ENCODE peak calls at places on chromosome 19, in eight cellular contexts. U is cardiac muscle cell, T is type B pancreatic cell, B is GM12864, Y is astrocyte of the cerebellum, H is AG09309, C is HL-60, D is AG04450. J is an unnamed sample.

GRCh38 chr19:53389591-53390377 is 5.2 kb upstream of the ZNF765 start:
- DNase-seq in T (no peak), C (no peak), B (no peak), U (no peak), Y (no peak), H (no peak), D (no peak), J (no peak)

GRCh38 chr19:41588497-41589209 is 12.7 kb downstream of the CEACAM21 start:
- DNase-seq in H (no peak), Y (peak), T (no peak), B (no peak), D (no peak), C (peak), U (peak), J (no peak)

GRCh38 chr19:35216833-35217707 is 11.5 kb downstream of the FAM187B start:
- DNase-seq in C (peak), B (no peak), Y (no peak), T (no peak), U (no peak), H (no peak), D (no peak), J (no peak)

GRCh38 chr19:2475018-2475701 is 767 bp upstream of the GADD45B start:
- DNase-seq in T (no peak), U (peak), B (no peak), C (peak), D (no peak), Y (no peak), H (no peak), J (peak)

GRCh38 chr19:27890206-27890605 is 1322.7 kb downstream of the UQCRFS1 start:
- DNase-seq in C (no peak), B (no peak), U (no peak), T (no peak), D (no peak), H (no peak), Y (no peak), J (no peak)

GRCh38 chr19:32976223-32976805 is 4.3 kb downstream of the FAAP24 start:
- DNase-seq in U (peak), H (peak), B (peak), Y (peak), T (peak), C (peak), D (no peak), J (peak)

GRCh38 chr19:48617146-48617937 is 1.6 kb downstream of the RPL18 start:
- DNase-seq in T (no peak), U (peak), B (no peak), H (no peak), C (no peak), Y (peak), D (no peak), J (no peak)

GRCh38 chr19:44332145-44332544 is 24.3 kb downstream of the ZNF112 start:
- DNase-seq in D (no peak), C (no peak), T (no peak), Y (no peak), B (no peak), U (no peak), H (no peak), J (no peak)

GRCh38 chr19:861756-862528 is 2.5 kb downstream of the CFD start:
- DNase-seq in H (no peak), B (peak), D (no peak), C (peak), Y (no peak), T (no peak), U (no peak), J (peak)

GRCh38 chr19:862529-863304 is 3.3 kb downstream of the CFD start:
- DNase-seq in U (peak), T (no peak), D (no peak), H (no peak), Y (no peak), C (peak), B (no peak), J (peak)

GRCh38 chr19:861099-861755 is 1.8 kb downstream of the CFD start:
- DNase-seq in T (no peak), U (no peak), H (no peak), B (no peak), C (no peak), D (no peak), Y (no peak), J (no peak)

GRCh38 chr19:858868-859843 is at the start of gene CFD:
- DNase-seq in D (no peak), B (no peak), H (no peak), T (no peak), Y (no peak), U (no peak), C (peak), J (peak)

DNA sequence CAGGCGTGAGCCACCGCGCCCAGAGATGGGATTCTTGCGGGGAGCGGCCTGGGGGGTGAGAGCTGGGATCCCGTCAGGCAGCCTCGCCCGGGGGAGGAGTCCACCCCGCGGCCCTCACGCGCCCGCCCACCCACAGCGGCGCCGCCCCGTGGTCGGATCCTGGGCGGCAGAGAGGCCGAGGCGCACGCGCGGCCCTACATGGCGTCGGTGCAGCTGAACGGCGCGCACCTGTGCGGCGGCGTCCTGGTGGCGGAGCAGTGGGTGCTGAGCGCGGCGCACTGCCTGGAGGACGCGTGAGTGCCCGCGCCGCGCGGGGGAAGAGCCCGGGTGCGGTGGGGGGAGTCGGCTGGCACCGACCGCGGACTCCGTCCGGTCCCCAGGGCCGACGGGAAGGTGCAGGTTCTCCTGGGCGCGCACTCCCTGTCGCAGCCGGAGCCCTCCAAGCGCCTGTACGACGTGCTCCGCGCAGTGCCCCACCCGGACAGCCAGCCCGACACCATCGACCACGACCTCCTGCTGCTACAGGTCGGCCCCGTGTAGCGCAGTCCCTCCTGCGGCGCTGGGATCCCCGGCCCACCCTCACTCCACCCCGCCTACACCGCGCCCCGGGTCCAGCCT is 1.1 kb downstream of the CFD start:
- DNase-seq in Y (no peak), D (peak), H (no peak), B (no peak), T (no peak), C (peak), U (peak), J (peak)
- TF ChIP-seq CTCF in Y (peak), D (no peak), H (no peak), B (no peak), T (peak), C (no peak), U (peak), J (peak)

DNA sequence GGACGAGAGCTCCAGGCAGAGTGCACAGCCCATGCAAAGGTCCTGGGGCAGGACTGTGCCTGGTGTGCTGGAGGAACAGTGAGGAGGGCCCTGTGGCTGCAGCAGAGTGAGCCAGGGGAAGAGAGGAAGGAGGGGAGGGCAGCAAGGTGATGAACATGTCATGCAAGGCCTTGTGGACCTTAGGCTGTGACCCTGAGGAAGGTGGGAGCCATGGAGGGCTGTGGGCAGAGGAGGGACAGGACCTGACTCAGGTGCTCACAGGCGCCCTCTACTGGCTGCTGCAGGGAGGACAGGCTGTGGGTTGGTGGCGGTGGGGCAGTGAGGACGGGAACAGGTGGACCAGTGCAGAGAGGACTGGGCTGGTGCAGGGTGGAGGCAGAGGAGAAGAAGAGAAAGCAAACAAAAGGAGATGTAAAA is 170.3 kb downstream of the PTPRS start:
- DNase-seq in U (no peak), C (peak), B (no peak), T (no peak), H (no peak), Y (no peak), D (no peak), J (peak)
- TF ChIP-seq CTCF in U (peak), C (peak), B (peak), T (peak), H (peak), Y (peak), D (peak), J (peak)

DNA sequence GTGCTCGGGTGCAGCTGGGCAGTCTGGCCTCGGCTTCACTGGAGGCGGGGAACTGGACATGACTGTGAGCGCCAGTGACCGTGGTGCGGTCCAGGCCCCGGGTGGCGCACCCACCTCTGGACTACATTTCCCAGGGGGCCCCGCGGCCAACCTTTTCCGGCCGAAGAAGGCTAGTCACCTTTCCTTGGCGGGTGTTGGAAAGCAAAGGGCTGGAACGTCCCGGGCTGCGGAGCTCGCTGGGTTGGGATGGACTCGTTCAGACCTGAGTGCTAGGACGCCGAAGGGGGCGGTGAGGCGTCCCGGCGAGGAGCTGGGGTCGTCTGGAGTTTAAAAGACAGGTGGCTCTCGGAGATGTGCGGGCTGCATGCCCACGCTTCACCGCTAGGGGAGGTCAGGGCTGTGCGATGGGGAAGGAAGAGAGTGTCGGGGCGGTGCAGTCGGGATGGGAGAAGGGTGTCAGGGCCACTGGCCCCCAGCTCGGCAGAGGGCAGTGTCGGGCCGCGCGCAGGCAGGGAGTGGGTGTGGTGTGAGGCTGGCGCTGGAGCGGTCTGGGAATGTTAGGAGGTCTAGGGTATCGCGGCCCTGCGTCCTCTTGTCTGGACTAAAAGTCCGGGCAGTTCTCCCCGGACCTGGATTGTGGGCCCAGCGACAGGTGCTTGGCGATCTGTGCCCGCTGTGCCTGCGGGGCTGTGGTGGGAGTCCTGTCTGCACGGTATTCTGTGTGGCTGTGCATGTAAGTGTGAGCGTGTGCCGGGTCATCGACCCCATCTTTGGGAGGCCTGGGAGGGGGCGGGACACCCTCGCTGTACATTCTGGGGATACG is 57.1 kb downstream of the ZNF568 start:
- DNase-seq in Y (peak), C (peak), U (peak), B (peak), D (peak), H (peak), T (no peak), J (no peak)
- TF ChIP-seq CTCF in Y (peak), C (peak), U (peak), B (peak), D (peak), H (peak), T (no peak), J (no peak)

GRCh38 chr19:8363803-8364771 is at the start of gene ANGPTL4:
- DNase-seq in T (peak), B (no peak), Y (no peak), C (peak), H (no peak), D (no peak), U (peak), J (peak)
- TF ChIP-seq CTCF in T (peak), B (no peak), Y (no peak), C (no peak), H (peak), D (peak), U (peak), J (peak)

GRCh38 chr19:21065336-21065735 is 16.7 kb upstream of the ZNF714 start:
- DNase-seq in T (no peak), C (no peak), H (no peak), Y (no peak), B (no peak), U (no peak), D (no peak), J (no peak)
- TF ChIP-seq CTCF in T (no peak), C (no peak), H (no peak), Y (no peak), B (no peak), U (no peak), D (no peak), J (no peak)

DNA sequence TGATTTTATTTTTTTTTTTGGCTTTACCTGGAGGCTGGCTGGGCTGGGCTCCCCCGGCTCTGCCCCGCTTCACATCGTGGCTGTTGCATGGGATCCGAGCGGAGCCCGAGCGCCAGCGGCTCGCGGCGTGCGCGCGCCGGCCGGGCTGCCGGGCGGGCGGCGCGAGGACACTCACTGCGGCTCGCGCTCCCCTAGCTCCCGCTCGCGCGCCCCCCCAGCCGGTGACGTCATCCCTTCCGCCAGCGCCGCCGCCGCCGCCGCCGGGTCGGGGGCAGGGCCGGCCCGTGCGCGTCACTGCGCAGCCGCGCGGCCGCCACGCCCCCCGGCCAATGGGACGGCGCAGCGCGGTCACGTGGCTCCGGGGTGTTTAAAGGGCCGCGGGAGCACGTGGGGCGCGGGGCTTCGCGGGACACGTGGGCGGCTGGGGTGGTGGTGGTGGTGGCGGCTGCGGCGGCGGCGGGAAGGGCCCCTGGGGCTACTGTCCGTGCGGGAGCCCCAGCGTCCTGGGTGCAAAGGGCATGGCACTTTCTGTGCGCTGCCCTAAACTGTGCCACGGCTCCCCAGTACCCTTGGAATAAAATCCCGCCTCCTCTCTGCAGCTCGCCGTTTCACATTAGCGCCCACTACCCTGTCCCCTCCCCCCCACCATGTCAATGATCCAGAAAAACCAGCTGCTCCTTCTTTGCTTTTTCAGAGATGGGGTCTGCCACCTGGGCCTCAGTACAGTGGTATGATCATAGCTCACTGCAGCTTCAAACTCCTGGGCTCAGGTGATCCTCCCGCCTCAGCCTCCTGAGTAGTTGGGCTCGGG is at the start of gene PTPRS:
- DNase-seq in D (peak), U (peak), Y (peak), C (no peak), T (peak), H (no peak), B (no peak), J (peak)
- TF ChIP-seq CTCF in D (no peak), U (no peak), Y (no peak), C (no peak), T (no peak), H (no peak), B (no peak), J (no peak)

GRCh38 chr19:11560404-11560988 is 1.5 kb upstream of the ELOF1 start:
- DNase-seq in T (no peak), U (peak), D (peak), H (peak), C (peak), B (peak), Y (peak), J (no peak)

GRCh38 chr19:11556634-11557420 is 2.2 kb downstream of the ELOF1 start:
- DNase-seq in U (no peak), H (no peak), D (no peak), C (no peak), T (no peak), B (no peak), Y (no peak), J (no peak)

GRCh38 chr19:11555246-11555645 is 3.8 kb downstream of the ELOF1 start:
- DNase-seq in H (no peak), B (no peak), C (no peak), T (no peak), Y (no peak), U (no peak), D (no peak), J (no peak)

GRCh38 chr19:11563530-11563929 is 4.5 kb upstream of the ELOF1 start:
- DNase-seq in U (no peak), H (no peak), T (no peak), C (no peak), Y (no peak), B (no peak), D (no peak), J (no peak)

DNA sequence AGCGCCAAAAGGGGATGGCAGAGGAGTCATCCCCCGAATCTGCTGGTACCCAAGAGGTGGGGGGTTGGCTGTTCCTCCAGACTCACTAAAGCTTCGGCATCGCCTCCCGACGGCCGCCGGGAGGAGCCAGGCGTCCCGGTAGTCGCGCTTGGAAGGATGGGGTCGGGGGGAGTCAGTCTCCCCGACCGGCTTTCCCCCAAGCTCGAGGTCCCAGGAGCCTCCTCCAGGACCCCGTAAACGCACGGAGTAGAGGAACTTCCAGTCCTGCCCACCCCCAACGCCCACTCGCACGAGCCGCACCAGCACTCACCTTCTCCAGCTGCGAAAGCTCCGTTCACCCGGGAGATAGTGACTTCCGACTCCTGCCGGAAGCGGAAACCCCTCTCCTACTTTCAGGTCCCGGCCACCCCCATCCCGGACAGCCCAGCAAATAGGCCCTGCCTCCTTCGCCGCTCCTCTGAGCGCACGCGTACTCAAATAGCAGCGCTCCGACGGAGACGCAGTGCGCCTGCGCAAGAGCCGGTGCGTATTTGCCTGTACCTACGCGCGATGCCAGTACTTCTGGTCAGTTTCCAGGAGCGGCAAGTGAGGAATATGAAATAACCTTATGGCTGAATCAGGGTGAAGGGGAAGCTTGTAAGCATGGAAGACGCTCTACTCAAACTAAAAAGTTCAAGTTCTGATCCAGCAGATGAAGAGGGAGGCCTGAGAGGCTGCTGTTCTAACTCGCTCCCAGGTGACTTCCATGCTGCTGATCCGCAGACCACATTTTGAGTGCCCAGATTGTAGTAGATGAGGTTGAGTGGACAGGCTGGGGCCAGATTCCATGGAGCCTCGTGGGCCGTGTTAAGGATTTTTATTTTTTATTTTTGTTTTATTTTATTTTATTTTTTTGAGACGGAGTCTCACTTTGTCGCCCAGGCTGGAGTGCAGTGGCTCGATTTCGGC is at the start of gene ELOF1:
- DNase-seq in D (peak), B (peak), U (peak), C (peak), H (peak), Y (peak), T (peak), J (peak)
- TF ChIP-seq CTCF in D (peak), B (peak), U (peak), C (no peak), H (peak), Y (peak), T (peak), J (peak)

GRCh38 chr19:39587496-39587895 is 14.8 kb upstream of the LGALS13 start:
- DNase-seq in C (no peak), D (no peak), H (no peak), Y (no peak), T (no peak), U (no peak), B (no peak), J (no peak)

GRCh38 chr19:39588066-39588465 is 14.3 kb upstream of the LGALS13 start:
- DNase-seq in B (no peak), T (no peak), U (no peak), H (no peak), D (no peak), C (no peak), Y (no peak), J (no peak)

GRCh38 chr19:39582891-39583625 is 19.3 kb upstream of the LGALS13 start:
- DNase-seq in H (no peak), U (no peak), D (no peak), B (peak), T (no peak), C (no peak), Y (no peak), J (no peak)

GRCh38 chr19:39582442-39582841 is 19.9 kb upstream of the LGALS13 start:
- DNase-seq in C (no peak), T (no peak), H (no peak), D (no peak), B (no peak), U (no peak), Y (no peak), J (no peak)
- TF ChIP-seq CTCF in C (no peak), T (no peak), H (no peak), D (no peak), B (no peak), U (no peak), Y (no peak), J (no peak)

GRCh38 chr19:40444181-40445005 is at the start of gene SERTAD3:
- DNase-seq in D (peak), T (peak), C (peak), Y (peak), H (peak), B (no peak), U (peak), J (peak)

GRCh38 chr19:40445945-40446784 is 2.0 kb upstream of the SERTAD3 start:
- DNase-seq in Y (no peak), C (no peak), D (no peak), T (no peak), H (no peak), B (no peak), U (no peak), J (no peak)

GRCh38 chr19:40445637-40445944 is 1.5 kb upstream of the SERTAD3 start:
- DNase-seq in C (no peak), Y (no peak), T (no peak), D (no peak), U (no peak), B (no peak), H (no peak), J (no peak)

GRCh38 chr19:40443930-40444180 is 280 bp downstream of the SERTAD3 start:
- DNase-seq in T (no peak), D (no peak), C (no peak), B (no peak), U (no peak), Y (no peak), H (no peak), J (no peak)

GRCh38 chr19:40445006-40445312 is 824 bp upstream of the SERTAD3 start:
- DNase-seq in T (no peak), B (no peak), H (no peak), C (no peak), Y (no peak), U (no peak), D (no peak), J (no peak)
- TF ChIP-seq CTCF in T (peak), B (no peak), H (no peak), C (no peak), Y (no peak), U (no peak), D (no peak), J (no peak)

J was measured in osteocyte.